ENCODE peak calls at places on chromosomes 11 and 22, in four cellular contexts. P is prostate gland, C is HL-60, H is tibial nerve. X is an unnamed sample.
A peak's percentile ranks its signal among the peaks of the same experiment; 100 is the strongest.

GRCh38 chr11:121841487-121842167 is 274.4 kb downstream of the BLID start:
- DNase-seq in P (no peak), C (no peak), H (no peak), X (no peak)

GRCh38 chr11:3164138-3164539 is 971 bp downstream of the OSBPL5 start:
- DNase-seq in P (no peak), C (no peak), H (peak; percentile 10), X (no peak)

GRCh38 chr22:23278883-23279675 is 98.8 kb downstream of the BCR start:
- DNase-seq in P (peak; percentile 94), C (no peak), H (no peak), X (no peak)

GRCh38 chr22:42626951-42627625 is 12.4 kb upstream of the POLDIP3 start:
- DNase-seq in P (no peak), C (no peak), H (no peak), X (no peak)

GRCh38 chr11:35111171-35112055 is 27.6 kb upstream of the CD44 start:
- DNase-seq in P (no peak), C (no peak), H (no peak), X (no peak)

GRCh38 chr11:111978028-111978771 is 41.1 kb downstream of the DIXDC1 start:
- DNase-seq in P (peak; percentile 85), C (no peak), H (peak; percentile 53), X (no peak)

GRCh38 chr11:45025716-45026492 is 75.2 kb upstream of the TP53I11 start:
- DNase-seq in P (no peak), C (peak; percentile 77), H (no peak), X (peak; percentile 17)

GRCh38 chr11:16669799-16670415 is 68.5 kb upstream of the C11orf58 start:
- DNase-seq in P (no peak), C (no peak), H (no peak), X (no peak)

GRCh38 chr22:20957118-20957690 is 9.9 kb upstream of the AIFM3 start:
- DNase-seq in P (no peak), C (peak; percentile 37), H (no peak), X (peak; percentile 67)

GRCh38 chr11:27646051-27646818 is 54.0 kb downstream of the BDNF start:
- DNase-seq in P (no peak), C (no peak), H (no peak), X (no peak)

GRCh38 chr11:132187391-132187790 is 817.0 kb downstream of the NTM start:
- DNase-seq in P (no peak), C (no peak), H (no peak), X (no peak)

GRCh38 chr22:40250608-40251007 is 72.9 kb downstream of the TNRC6B start:
- DNase-seq in P (no peak), C (no peak), H (no peak), X (peak; percentile 46)

GRCh38 chr11:31240340-31240904 is 129.1 kb downstream of the DCDC1 start:
- DNase-seq in P (peak; percentile 5), C (peak; percentile 15), H (no peak), X (no peak)

GRCh38 chr11:72813740-72814138 is 472 bp upstream of the ATG16L2 start:
- DNase-seq in P (peak; percentile 74), C (peak; percentile 77), H (peak; percentile 56), X (peak; percentile 88)

GRCh38 chr11:36266767-36267166 is 22.5 kb downstream of the COMMD9 start:
- DNase-seq in P (no peak), C (no peak), H (no peak), X (no peak)

GRCh38 chr22:27223317-27224177 is 566.2 kb downstream of the MIAT start:
- DNase-seq in P (no peak), C (no peak), H (no peak), X (no peak)

GRCh38 chr11:44110231-44110679 is 14.8 kb downstream of the EXT2 start:
- DNase-seq in P (peak; percentile 30), C (peak; percentile 18), H (peak; percentile 23), X (peak; percentile 69)

GRCh38 chr11:4960877-4961276 is 5.4 kb upstream of the OR51A2 start:
- DNase-seq in P (no peak), C (no peak), H (no peak), X (no peak)

GRCh38 chr11:67266424-67267187 is at the start of gene GRK2:
- DNase-seq in P (no peak), C (peak; percentile 53), H (no peak), X (peak; percentile 83)

GRCh38 chr11:116852261-116853125 is 15.1 kb upstream of the APOA1 start:
- DNase-seq in P (peak; percentile 64), C (no peak), H (no peak), X (no peak)

GRCh38 chr22:49576241-49577141 is 251.2 kb downstream of the BRD1 start:
- DNase-seq in P (no peak), C (no peak), H (no peak), X (no peak)

GRCh38 chr22:31647516-31647915 is 14.5 kb downstream of the PISD start:
- DNase-seq in P (no peak), C (no peak), H (no peak), X (no peak)

GRCh38 chr11:113137735-113138529 is 176.5 kb upstream of the TTC12 start:
- DNase-seq in P (no peak), C (no peak), H (no peak), X (no peak)

GRCh38 chr11:58919561-58919960 is 19.7 kb upstream of the GLYATL1 start:
- DNase-seq in P (no peak), C (no peak), H (no peak), X (no peak)

GRCh38 chr22:47063071-47063509 is 300.6 kb downstream of the TBC1D22A start:
- DNase-seq in P (no peak), C (no peak), H (no peak), X (no peak)

GRCh38 chr11:76164861-76165751 is 41.2 kb downstream of the WNT11 start:
- DNase-seq in P (no peak), C (no peak), H (no peak), X (no peak)

GRCh38 chr11:126101930-126102283 is 39.2 kb upstream of the CDON start:
- DNase-seq in P (no peak), C (no peak), H (no peak), X (no peak)

GRCh38 chr11:7046474-7046873 is 26.2 kb downstream of the NLRP14 start:
- DNase-seq in P (no peak), C (no peak), H (no peak), X (no peak)

GRCh38 chr22:18024276-18024939 is at the start of gene MICAL3:
- DNase-seq in P (peak; percentile 57), C (no peak), H (no peak), X (peak; percentile 92)

GRCh38 chr22:33270596-33270995 is 212.4 kb upstream of the SYN3 start:
- DNase-seq in P (no peak), C (no peak), H (no peak), X (no peak)

GRCh38 chr11:119607726-119608125 is 121.3 kb downstream of the NECTIN1 start:
- DNase-seq in P (no peak), C (no peak), H (no peak), X (no peak)

GRCh38 chr11:129803533-129803932 is 12.1 kb upstream of the TMEM45B start:
- DNase-seq in P (no peak), C (no peak), H (no peak), X (no peak)

GRCh38 chr11:58059011-58059358 is 28.2 kb downstream of the OR6Q1 start:
- DNase-seq in P (no peak), C (no peak), H (no peak), X (no peak)

GRCh38 chr11:78929092-78929905 is 354.6 kb upstream of the NARS2 start:
- DNase-seq in P (no peak), C (no peak), H (no peak), X (no peak)

GRCh38 chr22:36182871-36183270 is 18.7 kb downstream of the APOL4 start:
- DNase-seq in P (no peak), C (no peak), H (no peak), X (no peak)

GRCh38 chr11:99766816-99767215 is 746.1 kb downstream of the CNTN5 start:
- DNase-seq in P (no peak), C (no peak), H (no peak), X (no peak)

GRCh38 chr11:118485273-118485672 is 42.0 kb upstream of the TTC36 start:
- DNase-seq in P (no peak), C (no peak), H (no peak), X (no peak)
- TF ChIP-seq CTCF in P (no peak), C (no peak), H (no peak), X (no peak)

DNA sequence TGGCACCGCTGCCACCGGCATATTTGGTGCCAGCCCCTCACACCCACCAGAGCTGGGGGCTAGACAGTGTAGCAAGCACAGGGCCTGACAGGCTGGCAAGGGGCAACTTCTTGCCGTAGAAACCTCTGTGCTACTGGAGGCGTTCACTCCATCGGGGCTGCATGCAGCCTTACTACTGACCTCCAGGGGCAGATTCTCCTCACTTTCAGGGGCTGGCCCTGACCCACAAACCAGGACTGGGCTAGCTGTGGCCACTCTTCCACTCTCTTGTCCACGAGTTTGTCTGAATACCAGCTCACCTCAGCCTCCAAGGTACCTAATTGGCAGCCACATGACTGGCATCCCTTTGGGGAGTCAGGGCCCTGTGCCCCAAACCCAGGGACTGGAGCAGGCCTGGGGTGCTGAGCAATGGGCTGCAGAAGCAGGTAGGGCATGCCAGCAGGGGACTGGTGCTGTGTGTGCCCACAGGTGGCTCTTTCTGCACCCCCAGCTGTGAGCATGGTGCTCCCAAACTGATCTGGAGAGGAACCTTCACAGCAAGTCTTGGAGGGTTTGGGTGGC is 2.1 kb upstream of the LMO1 start:
- DNase-seq in P (no peak), C (no peak), H (no peak), X (no peak)
- TF ChIP-seq CTCF in P (no peak), C (no peak), H (no peak), X (no peak)

GRCh38 chr11:1303196-1303821 is 6.1 kb downstream of the TOLLIP start:
- DNase-seq in P (no peak), C (peak; percentile 22), H (no peak), X (no peak)
- TF ChIP-seq CTCF in P (no peak), C (peak; percentile 25), H (no peak), X (no peak)

DNA sequence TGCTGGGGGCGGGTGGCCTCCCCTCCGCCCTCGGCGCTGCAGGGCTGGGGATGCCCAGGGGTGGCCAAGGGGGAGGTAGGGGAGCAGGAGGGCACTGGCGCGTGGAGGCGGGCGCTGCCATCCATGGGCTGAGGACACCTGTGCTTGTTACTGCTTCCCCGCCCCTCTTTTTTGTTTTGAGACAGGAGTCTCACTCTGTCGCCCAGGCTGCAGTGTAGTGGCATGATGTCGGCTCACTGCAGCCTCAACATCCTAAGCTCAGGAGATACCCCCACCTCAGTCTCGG is 683 bp upstream of the FADS3 start:
- DNase-seq in P (no peak), C (no peak), H (no peak), X (no peak)
- TF ChIP-seq CTCF in P (no peak), C (no peak), H (no peak), X (no peak)

DNA sequence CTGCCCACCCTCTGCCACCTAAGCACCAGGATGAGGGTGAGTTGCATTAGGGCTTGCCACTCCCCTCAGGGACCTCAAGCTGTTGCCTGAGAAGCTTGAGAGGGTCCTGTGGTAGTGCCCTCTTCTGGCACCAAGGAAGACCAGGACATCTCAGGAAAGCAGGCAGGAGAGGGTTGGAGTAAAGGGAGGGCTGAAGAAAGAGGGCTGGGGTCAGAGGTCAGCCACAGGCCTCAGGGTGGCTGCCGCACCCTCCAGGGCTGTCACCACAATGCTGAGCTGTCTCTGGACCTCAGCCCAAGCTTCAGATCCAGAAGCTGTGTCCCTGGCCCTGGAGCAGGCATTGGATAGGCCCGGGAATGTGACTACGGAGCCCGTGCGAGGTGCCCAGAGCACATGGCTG is 4.1 kb downstream of the SAC3D1 start:
- DNase-seq in P (no peak), C (no peak), H (no peak), X (no peak)
- TF ChIP-seq CTCF in P (no peak), C (no peak), H (no peak), X (no peak)